ENCODE peak calls at places on chromosomes 3 and 15, in five cellular contexts. One of them, this sample, is unnamed.

GRCh38 chr3:123773681-123774431 is 110.3 kb downstream of the MYLK start:
- DNase-seq in Caco-2: no peak
- DNase-seq in cardiac fibroblast: peak
- DNase-seq in fibroblast of lung: peak
- DNase-seq in left ventricle myocardium inferior: no peak
- DNase-seq in this sample: peak

GRCh38 chr3:46075816-46076215 is 48.5 kb upstream of the XCR1 start:
- DNase-seq in Caco-2: no peak
- DNase-seq in cardiac fibroblast: no peak
- DNase-seq in fibroblast of lung: no peak
- DNase-seq in left ventricle myocardium inferior: no peak
- DNase-seq in this sample: no peak

GRCh38 chr15:88399021-88399685 is 68.0 kb downstream of the MRPL46 start:
- DNase-seq in Caco-2: no peak
- DNase-seq in cardiac fibroblast: no peak
- DNase-seq in fibroblast of lung: no peak
- DNase-seq in left ventricle myocardium inferior: no peak
- DNase-seq in this sample: no peak

GRCh38 chr3:141561426-141562034 is 74.7 kb downstream of the RASA2 start:
- DNase-seq in Caco-2: no peak
- DNase-seq in cardiac fibroblast: peak
- DNase-seq in fibroblast of lung: peak
- DNase-seq in left ventricle myocardium inferior: no peak
- DNase-seq in this sample: peak

GRCh38 chr3:117786339-117786738 is 1076.8 kb downstream of the TUSC7 start:
- DNase-seq in Caco-2: no peak
- DNase-seq in cardiac fibroblast: no peak
- DNase-seq in fibroblast of lung: peak
- DNase-seq in left ventricle myocardium inferior: no peak
- DNase-seq in this sample: peak

GRCh38 chr3:194871143-194871863 is 185.6 kb downstream of the FAM43A start:
- DNase-seq in Caco-2: peak
- DNase-seq in cardiac fibroblast: peak
- DNase-seq in fibroblast of lung: peak
- DNase-seq in left ventricle myocardium inferior: peak
- DNase-seq in this sample: peak

GRCh38 chr3:65425880-65426279 is 612.8 kb downstream of the MAGI1 start:
- DNase-seq in Caco-2: no peak
- DNase-seq in cardiac fibroblast: peak
- DNase-seq in fibroblast of lung: no peak
- DNase-seq in left ventricle myocardium inferior: no peak
- DNase-seq in this sample: peak

GRCh38 chr15:22780267-22780666 is 6.2 kb upstream of the NIPA1 start:
- DNase-seq in Caco-2: no peak
- DNase-seq in cardiac fibroblast: no peak
- DNase-seq in fibroblast of lung: no peak
- DNase-seq in left ventricle myocardium inferior: no peak
- DNase-seq in this sample: no peak

GRCh38 chr3:48564667-48565066 is 1.1 kb upstream of the UCN2 start:
- DNase-seq in Caco-2: no peak
- DNase-seq in cardiac fibroblast: no peak
- DNase-seq in fibroblast of lung: no peak
- DNase-seq in left ventricle myocardium inferior: no peak
- DNase-seq in this sample: no peak

GRCh38 chr3:141782386-141782932 is 19.3 kb downstream of the GRK7 start:
- DNase-seq in Caco-2: no peak
- DNase-seq in cardiac fibroblast: peak
- DNase-seq in fibroblast of lung: no peak
- DNase-seq in left ventricle myocardium inferior: no peak
- DNase-seq in this sample: no peak

GRCh38 chr3:141330718-141331369 is 37.5 kb upstream of the ZBTB38 start:
- DNase-seq in Caco-2: no peak
- DNase-seq in cardiac fibroblast: no peak
- DNase-seq in fibroblast of lung: peak
- DNase-seq in left ventricle myocardium inferior: no peak
- DNase-seq in this sample: no peak

GRCh38 chr3:138186803-138187295 is 252 bp upstream of the ARMC8 start:
- DNase-seq in Caco-2: peak
- DNase-seq in cardiac fibroblast: peak
- DNase-seq in fibroblast of lung: peak
- DNase-seq in left ventricle myocardium inferior: peak
- DNase-seq in this sample: peak

GRCh38 chr3:58529516-58530353 is 7.3 kb downstream of the ACOX2 start:
- DNase-seq in Caco-2: peak
- DNase-seq in cardiac fibroblast: peak
- DNase-seq in fibroblast of lung: no peak
- DNase-seq in left ventricle myocardium inferior: no peak
- DNase-seq in this sample: no peak

GRCh38 chr15:42065008-42065407 is 29.4 kb downstream of the PLA2G4D start:
- DNase-seq in Caco-2: no peak
- DNase-seq in cardiac fibroblast: no peak
- DNase-seq in fibroblast of lung: no peak
- DNase-seq in left ventricle myocardium inferior: no peak
- DNase-seq in this sample: no peak

GRCh38 chr3:174363256-174363655 is 495.9 kb upstream of the NAALADL2 start:
- DNase-seq in Caco-2: no peak
- DNase-seq in cardiac fibroblast: peak
- DNase-seq in fibroblast of lung: peak
- DNase-seq in left ventricle myocardium inferior: no peak
- DNase-seq in this sample: peak

GRCh38 chr3:127412578-127413317 is 124.9 kb upstream of the PRR20G start:
- DNase-seq in Caco-2: no peak
- DNase-seq in cardiac fibroblast: no peak
- DNase-seq in fibroblast of lung: no peak
- DNase-seq in left ventricle myocardium inferior: no peak
- DNase-seq in this sample: no peak

GRCh38 chr15:32802296-32802936 is 84.6 kb downstream of the GREM1 start:
- DNase-seq in Caco-2: no peak
- DNase-seq in cardiac fibroblast: peak
- DNase-seq in fibroblast of lung: peak
- DNase-seq in left ventricle myocardium inferior: no peak
- DNase-seq in this sample: peak

GRCh38 chr3:193593666-193594025 is 638 bp downstream of the OPA1 start:
- DNase-seq in Caco-2: no peak
- DNase-seq in cardiac fibroblast: peak
- DNase-seq in fibroblast of lung: peak
- DNase-seq in left ventricle myocardium inferior: no peak
- DNase-seq in this sample: no peak

GRCh38 chr3:115146032-115146417 is 1.1 kb downstream of the ZBTB20 start:
- DNase-seq in Caco-2: no peak
- DNase-seq in cardiac fibroblast: peak
- DNase-seq in fibroblast of lung: peak
- DNase-seq in left ventricle myocardium inferior: no peak
- DNase-seq in this sample: peak

GRCh38 chr15:63212050-63212973 is 22.9 kb downstream of the RAB8B start:
- DNase-seq in Caco-2: no peak
- DNase-seq in cardiac fibroblast: peak
- DNase-seq in fibroblast of lung: peak
- DNase-seq in left ventricle myocardium inferior: no peak
- DNase-seq in this sample: no peak

GRCh38 chr3:135018171-135018923 is 223.3 kb downstream of the EPHB1 start:
- DNase-seq in Caco-2: no peak
- DNase-seq in cardiac fibroblast: no peak
- DNase-seq in fibroblast of lung: no peak
- DNase-seq in left ventricle myocardium inferior: no peak
- DNase-seq in this sample: no peak

DNA sequence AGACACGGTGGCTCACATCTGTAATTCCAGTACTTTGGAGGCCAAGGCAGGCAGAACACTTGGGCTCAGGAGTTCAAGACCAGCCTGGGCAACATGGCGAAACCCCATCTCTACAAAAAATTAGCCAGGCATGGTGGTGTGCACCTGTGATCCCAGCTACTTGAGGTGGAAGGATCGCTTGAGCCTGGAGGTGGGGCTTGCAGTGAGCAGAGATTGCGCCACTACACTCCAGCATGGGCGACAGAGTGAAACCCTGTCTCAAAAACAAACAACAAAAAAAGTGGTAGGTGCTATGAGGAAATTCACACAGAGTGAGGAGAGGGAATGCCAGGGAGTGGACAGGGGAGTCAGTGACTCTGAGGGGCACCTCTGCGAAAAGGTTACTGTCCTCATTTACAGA is 29.4 kb downstream of the RPN1 start:
- DNase-seq in Caco-2: no peak
- DNase-seq in cardiac fibroblast: no peak
- DNase-seq in fibroblast of lung: no peak
- DNase-seq in left ventricle myocardium inferior: no peak
- DNase-seq in this sample: no peak
- H3K4me3 ChIP-seq in Caco-2: no peak
- H3K4me3 ChIP-seq in cardiac fibroblast: no peak
- H3K4me3 ChIP-seq in fibroblast of lung: no peak
- H3K4me3 ChIP-seq in left ventricle myocardium inferior: no peak
- H3K4me3 ChIP-seq in this sample: no peak

GRCh38 chr3:36796896-36797295 is 32.5 kb upstream of the DCLK3 start:
- DNase-seq in Caco-2: no peak
- DNase-seq in cardiac fibroblast: peak
- DNase-seq in fibroblast of lung: peak
- DNase-seq in left ventricle myocardium inferior: no peak
- DNase-seq in this sample: no peak

GRCh38 chr3:36786921-36787890 is 22.9 kb upstream of the DCLK3 start:
- DNase-seq in Caco-2: no peak
- DNase-seq in cardiac fibroblast: no peak
- DNase-seq in fibroblast of lung: no peak
- DNase-seq in left ventricle myocardium inferior: peak
- DNase-seq in this sample: no peak

GRCh38 chr3:36795622-36796021 is 31.3 kb upstream of the DCLK3 start:
- DNase-seq in Caco-2: no peak
- DNase-seq in cardiac fibroblast: no peak
- DNase-seq in fibroblast of lung: no peak
- DNase-seq in left ventricle myocardium inferior: no peak
- DNase-seq in this sample: no peak

GRCh38 chr3:36790765-36791164 is 26.4 kb upstream of the DCLK3 start:
- DNase-seq in Caco-2: no peak
- DNase-seq in cardiac fibroblast: no peak
- DNase-seq in fibroblast of lung: no peak
- DNase-seq in left ventricle myocardium inferior: no peak
- DNase-seq in this sample: no peak

GRCh38 chr3:36792342-36792741 is 28.0 kb upstream of the DCLK3 start:
- DNase-seq in Caco-2: no peak
- DNase-seq in cardiac fibroblast: peak
- DNase-seq in fibroblast of lung: peak
- DNase-seq in left ventricle myocardium inferior: no peak
- DNase-seq in this sample: no peak
- TF ChIP-seq CTCF in Caco-2: peak
- TF ChIP-seq CTCF in cardiac fibroblast: peak
- TF ChIP-seq CTCF in fibroblast of lung: no peak
- TF ChIP-seq CTCF in left ventricle myocardium inferior: peak
- TF ChIP-seq CTCF in this sample: peak

GRCh38 chr3:4497005-4497692 is 4.0 kb downstream of the ITPR1 start:
- DNase-seq in Caco-2: no peak
- DNase-seq in cardiac fibroblast: no peak
- DNase-seq in fibroblast of lung: no peak
- DNase-seq in left ventricle myocardium inferior: no peak
- DNase-seq in this sample: no peak

GRCh38 chr3:4493008-4493930 is at the start of gene ITPR1:
- DNase-seq in Caco-2: peak
- DNase-seq in cardiac fibroblast: peak
- DNase-seq in fibroblast of lung: peak
- DNase-seq in left ventricle myocardium inferior: peak
- DNase-seq in this sample: peak

GRCh38 chr3:4494807-4495200 is 1.7 kb downstream of the ITPR1 start:
- DNase-seq in Caco-2: no peak
- DNase-seq in cardiac fibroblast: no peak
- DNase-seq in fibroblast of lung: no peak
- DNase-seq in left ventricle myocardium inferior: no peak
- DNase-seq in this sample: no peak

GRCh38 chr3:4493931-4494806 is 1.0 kb downstream of the ITPR1 start:
- DNase-seq in Caco-2: no peak
- DNase-seq in cardiac fibroblast: peak
- DNase-seq in fibroblast of lung: peak
- DNase-seq in left ventricle myocardium inferior: peak
- DNase-seq in this sample: no peak

DNA sequence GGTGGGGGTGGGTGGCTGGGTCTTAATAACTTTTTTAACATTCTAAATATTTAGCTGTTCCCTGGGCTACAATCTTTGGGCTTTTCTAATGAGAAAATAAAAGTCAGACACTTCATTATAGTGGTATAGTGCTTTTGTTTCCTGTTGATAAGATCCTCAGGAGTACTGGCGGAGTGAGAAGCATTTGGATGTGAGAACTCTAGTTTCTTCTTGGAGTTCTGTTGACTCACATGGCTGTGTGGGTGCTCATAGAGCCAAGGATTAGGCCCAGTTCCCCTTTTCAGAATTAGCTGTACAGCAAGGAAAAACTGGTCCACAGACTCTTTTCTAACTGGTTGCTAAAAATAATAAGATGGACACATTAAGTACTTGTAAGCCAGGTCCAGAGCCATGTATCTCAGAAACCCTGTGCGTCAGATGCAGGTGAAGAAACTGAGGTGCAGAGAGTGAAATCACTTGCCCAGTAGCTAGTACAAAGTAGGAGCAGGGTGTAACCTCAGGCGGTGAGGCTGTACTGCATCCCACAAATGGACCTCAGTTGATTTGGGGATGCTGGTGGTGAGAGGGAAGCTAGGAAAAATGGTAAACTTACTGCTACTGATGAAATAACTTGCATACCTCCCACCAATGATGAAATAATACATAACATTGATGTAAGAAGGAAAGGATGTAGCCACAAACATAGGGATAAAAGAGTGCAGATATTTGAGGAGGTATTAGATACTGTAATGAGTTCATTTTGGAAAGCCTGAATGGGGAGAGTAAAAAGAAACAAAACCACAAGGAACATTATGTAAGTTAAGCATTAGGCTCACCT is 2.4 kb downstream of the ITPR1 start:
- DNase-seq in Caco-2: no peak
- DNase-seq in cardiac fibroblast: peak
- DNase-seq in fibroblast of lung: no peak
- DNase-seq in left ventricle myocardium inferior: no peak
- DNase-seq in this sample: no peak
- H3K4me3 ChIP-seq in Caco-2: no peak
- H3K4me3 ChIP-seq in cardiac fibroblast: no peak
- H3K4me3 ChIP-seq in fibroblast of lung: no peak
- H3K4me3 ChIP-seq in left ventricle myocardium inferior: peak
- H3K4me3 ChIP-seq in this sample: no peak

DNA sequence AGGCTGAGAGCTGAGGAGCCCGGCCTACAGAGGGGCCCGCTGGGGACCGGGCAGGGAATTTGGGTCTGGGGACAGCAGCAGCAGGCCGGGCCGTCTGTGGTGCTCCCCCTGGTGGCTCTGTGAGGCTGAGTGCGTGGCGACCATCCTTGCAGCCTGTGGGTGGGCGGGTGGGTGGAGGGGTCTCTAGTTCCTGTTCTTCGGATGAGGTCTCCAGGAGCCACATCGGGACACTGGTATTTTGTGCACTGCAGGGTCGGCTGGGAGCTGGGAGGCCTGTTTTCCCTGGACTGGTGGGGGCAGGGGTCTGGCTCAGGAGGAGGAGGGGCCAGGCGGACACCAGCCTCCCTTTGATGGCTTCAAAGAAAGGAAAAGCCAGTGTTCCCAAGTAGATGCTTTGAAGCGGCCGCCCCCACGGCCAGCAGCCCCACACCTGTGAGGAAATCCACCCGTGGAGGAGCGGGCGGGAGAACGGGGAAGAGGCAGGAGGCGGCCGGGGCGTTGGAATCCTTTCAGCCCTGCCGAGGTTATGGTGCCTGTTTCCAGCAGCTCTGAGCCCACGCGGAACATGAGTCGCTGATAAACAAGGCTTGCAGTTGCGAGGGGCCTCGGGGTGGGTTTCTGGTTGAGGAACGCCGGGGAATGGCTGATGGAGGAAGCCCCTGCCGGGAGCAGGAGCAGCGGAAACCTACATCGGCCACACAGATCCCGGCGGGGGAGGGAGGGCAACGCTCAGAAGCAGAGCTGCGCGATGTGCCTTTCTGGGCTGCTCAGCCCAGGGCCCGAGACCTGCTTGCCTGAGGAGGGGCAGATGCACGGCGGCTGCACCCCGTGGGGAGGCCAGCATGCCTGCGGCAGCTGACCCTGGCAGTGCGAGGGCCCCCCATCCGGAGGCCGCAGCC is 154.3 kb downstream of the NSMCE3 start:
- DNase-seq in Caco-2: no peak
- DNase-seq in cardiac fibroblast: peak
- DNase-seq in fibroblast of lung: no peak
- DNase-seq in left ventricle myocardium inferior: no peak
- DNase-seq in this sample: no peak
- TF ChIP-seq CTCF in Caco-2: peak
- TF ChIP-seq CTCF in cardiac fibroblast: peak
- TF ChIP-seq CTCF in fibroblast of lung: no peak
- TF ChIP-seq CTCF in left ventricle myocardium inferior: peak
- TF ChIP-seq CTCF in this sample: peak